ENCODE peak calls at places on chromosomes 11 and 22, in seven cellular contexts. Y is gastrocnemius medialis, G is AG04449, D is foreskin fibroblast, U is SK-N-MC, F is PC-3, B is mammary epithelial cell. H is an unnamed sample.

GRCh38 chr11:73308003-73308962 is at the start of gene ARHGEF17:
- DNase-seq in Y (peak), G (no peak), D (peak), U (no peak), F (peak), B (no peak), H (no peak)

GRCh38 chr11:45208135-45208534 is 61.7 kb downstream of the PRDM11 start:
- DNase-seq in Y (no peak), G (no peak), D (no peak), U (no peak), F (no peak), B (no peak), H (no peak)

GRCh38 chr11:21564813-21565212 is 628.1 kb upstream of the ANO5 start:
- DNase-seq in Y (no peak), G (no peak), D (no peak), U (no peak), F (no peak), B (no peak), H (no peak)

GRCh38 chr11:65663634-65664200 is 1.0 kb upstream of the RELA start:
- DNase-seq in Y (no peak), G (no peak), D (peak), U (no peak), F (peak), B (peak), H (no peak)

GRCh38 chr11:17734418-17734911 is at the start of gene KCNC1:
- DNase-seq in Y (no peak), G (no peak), D (peak), U (no peak), F (no peak), B (no peak), H (no peak)

GRCh38 chr11:44256673-44257291 is 53.2 kb downstream of the ALX4 start:
- DNase-seq in Y (no peak), G (no peak), D (no peak), U (no peak), F (no peak), B (no peak), H (no peak)

GRCh38 chr22:43142881-43143562 is at the start of gene MCAT:
- DNase-seq in Y (peak), G (no peak), D (peak), U (no peak), F (peak), B (peak), H (no peak)

GRCh38 chr11:109726061-109726460 is 304.1 kb downstream of the C11orf87 start:
- DNase-seq in Y (no peak), G (no peak), D (no peak), U (no peak), F (peak), B (peak), H (no peak)

GRCh38 chr11:96943970-96944369 is 554.2 kb downstream of the JRKL start:
- DNase-seq in Y (no peak), G (no peak), D (no peak), U (no peak), F (peak), B (no peak), H (no peak)

GRCh38 chr11:83287631-83288030 is 1.5 kb upstream of the CCDC90B start:
- DNase-seq in Y (no peak), G (no peak), D (no peak), U (no peak), F (no peak), B (no peak), H (no peak)

GRCh38 chr11:83293436-83293732 is 7.2 kb upstream of the CCDC90B start:
- DNase-seq in Y (no peak), G (no peak), D (no peak), U (no peak), F (no peak), B (no peak), H (no peak)

GRCh38 chr11:83294208-83294607 is 8.0 kb upstream of the CCDC90B start:
- DNase-seq in Y (no peak), G (no peak), D (no peak), U (no peak), F (no peak), B (no peak), H (no peak)

GRCh38 chr11:83292709-83293435 is 6.7 kb upstream of the CCDC90B start:
- DNase-seq in Y (no peak), G (no peak), D (peak), U (peak), F (peak), B (peak), H (peak)
- H3K4me3 ChIP-seq in Y (no peak), G (peak), D (no peak), U (peak), F (peak), B (no peak), H (no peak)

GRCh38 chr11:113240790-113241189 is 73.6 kb upstream of the TTC12 start:
- DNase-seq in Y (no peak), G (no peak), D (no peak), U (no peak), F (no peak), B (no peak), H (no peak)

GRCh38 chr11:113241190-113242051 is 73.0 kb upstream of the TTC12 start:
- DNase-seq in Y (no peak), G (no peak), D (peak), U (no peak), F (no peak), B (no peak), H (no peak)

GRCh38 chr11:113245216-113245615 is 69.2 kb upstream of the TTC12 start:
- DNase-seq in Y (no peak), G (no peak), D (no peak), U (no peak), F (no peak), B (no peak), H (no peak)

GRCh38 chr11:113242060-113242459 is 72.3 kb upstream of the TTC12 start:
- DNase-seq in Y (no peak), G (no peak), D (no peak), U (no peak), F (no peak), B (no peak), H (no peak)

GRCh38 chr11:113242767-113243397 is 71.5 kb upstream of the TTC12 start:
- DNase-seq in Y (no peak), G (no peak), D (peak), U (no peak), F (no peak), B (peak), H (no peak)
- H3K4me3 ChIP-seq in Y (peak), G (peak), D (peak), U (no peak), F (no peak), B (no peak), H (peak)

GRCh38 chr11:122979103-122979814 is 2.4 kb downstream of the BSX start:
- DNase-seq in Y (no peak), G (no peak), D (no peak), U (no peak), F (no peak), B (no peak), H (no peak)
- H3K4me3 ChIP-seq in Y (no peak), G (no peak), D (no peak), U (no peak), F (no peak), B (no peak), H (no peak)

DNA sequence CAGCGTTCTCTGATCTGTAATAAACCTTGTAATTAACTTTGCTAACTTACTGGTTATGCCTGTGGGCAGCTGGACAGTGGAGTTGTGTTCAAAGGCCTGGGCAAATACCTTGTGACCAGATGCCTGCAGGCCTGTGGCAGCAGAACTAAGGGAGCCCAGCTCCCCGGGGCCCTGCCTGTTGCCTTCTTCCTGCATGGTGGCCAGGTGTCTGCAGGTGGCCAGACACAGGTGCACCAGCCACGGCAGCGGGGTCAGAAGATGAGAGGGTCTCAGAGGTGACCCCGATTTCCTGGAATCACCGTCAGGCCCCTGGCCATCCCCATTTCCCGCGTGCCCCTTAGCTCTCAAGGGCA is 127.2 kb downstream of the OSBP2 start:
- DNase-seq in Y (no peak), G (no peak), D (no peak), U (no peak), F (no peak), B (no peak), H (no peak)
- H3K4me3 ChIP-seq in Y (peak), G (peak), D (peak), U (no peak), F (peak), B (peak), H (no peak)

DNA sequence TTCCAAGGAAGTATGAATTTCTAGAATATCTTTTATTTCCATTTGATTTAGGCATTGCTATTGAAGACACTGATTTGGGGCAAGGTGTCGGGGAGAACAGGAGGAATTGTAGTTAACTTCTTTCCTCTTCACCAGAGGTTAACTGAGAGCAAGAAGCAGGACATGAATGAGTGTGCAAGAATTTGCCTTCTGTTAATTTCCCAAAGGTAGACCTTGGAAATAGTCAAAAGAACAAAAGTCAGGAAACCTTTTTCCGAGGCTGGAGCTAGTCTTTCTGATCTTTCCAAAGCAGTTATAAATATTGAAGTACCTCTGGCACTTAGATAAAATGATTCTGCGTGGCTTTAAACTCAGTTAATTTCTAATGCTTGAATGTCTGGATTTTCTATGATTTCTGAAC is 66.9 kb downstream of the MTMR3 start:
- DNase-seq in Y (no peak), G (no peak), D (no peak), U (no peak), F (no peak), B (no peak), H (no peak)
- H3K4me3 ChIP-seq in Y (no peak), G (no peak), D (no peak), U (no peak), F (no peak), B (no peak), H (no peak)

GRCh38 chr22:39298194-39298987 is 21.0 kb downstream of the RPL3 start:
- DNase-seq in Y (no peak), G (no peak), D (no peak), U (no peak), F (no peak), B (no peak), H (no peak)

GRCh38 chr22:39301926-39302325 is 17.5 kb downstream of the RPL3 start:
- DNase-seq in Y (no peak), G (no peak), D (no peak), U (no peak), F (no peak), B (no peak), H (no peak)

GRCh38 chr22:39299829-39300178 is 19.6 kb downstream of the RPL3 start:
- DNase-seq in Y (no peak), G (no peak), D (no peak), U (no peak), F (no peak), B (peak), H (no peak)

GRCh38 chr22:39301108-39301507 is 18.3 kb downstream of the RPL3 start:
- DNase-seq in Y (no peak), G (no peak), D (no peak), U (no peak), F (no peak), B (no peak), H (no peak)

GRCh38 chr22:39300198-39300830 is 19.1 kb downstream of the RPL3 start:
- DNase-seq in Y (peak), G (no peak), D (no peak), U (no peak), F (no peak), B (no peak), H (no peak)
- H3K4me3 ChIP-seq in Y (peak), G (no peak), D (no peak), U (no peak), F (no peak), B (no peak), H (no peak)